ENCODE peak calls at places on chromosome 22, in nine cellular contexts. J is K562, F is spleen, U is transverse colon, D is GM12878, L is suprapubic skin, V is stomach, E is breast epithelium, Y is HepG2. A is an unnamed sample.

GRCh38 chr22:50444663-50445062 is 30.2 kb downstream of the SBF1 start:
- DNase-seq in U (peak), F (no peak), D (no peak), V (peak), J (no peak), E (no peak), L (no peak), Y (no peak), A (no peak)

GRCh38 chr22:20203142-20204099 is 52.6 kb upstream of the CCDC188 start:
- DNase-seq in F (no peak), E (no peak), U (no peak), J (no peak), D (no peak), V (peak), Y (peak), L (no peak), A (no peak)

GRCh38 chr22:22871536-22872278 is 15.9 kb upstream of the IGLL5 start:
- DNase-seq in J (no peak), U (no peak), V (no peak), D (no peak), L (no peak), F (no peak), E (no peak), Y (no peak), A (no peak)

GRCh38 chr22:24474221-24474620 is 20.9 kb upstream of the UPB1 start:
- DNase-seq in D (no peak), F (no peak), Y (peak), E (no peak), U (no peak), J (no peak), V (no peak), L (no peak), A (no peak)

GRCh38 chr22:32200752-32201151 is 4.1 kb downstream of the RFPL2 start:
- DNase-seq in U (no peak), Y (no peak), F (no peak), J (no peak), V (no peak), L (no peak), E (no peak), D (no peak), A (no peak)

GRCh38 chr22:36087784-36088183 is 59.2 kb upstream of the RBFOX2 start:
- DNase-seq in F (no peak), Y (no peak), V (no peak), D (no peak), U (no peak), E (no peak), J (no peak), L (no peak), A (no peak)

GRCh38 chr22:41352058-41352457 is 29.7 kb upstream of the TEF start:
- DNase-seq in D (no peak), V (no peak), F (no peak), Y (no peak), E (peak), L (no peak), J (no peak), U (no peak), A (peak)

GRCh38 chr22:36398602-36399472 is 11.1 kb upstream of the MYH9 start:
- DNase-seq in V (no peak), E (no peak), Y (peak), F (no peak), L (no peak), D (no peak), U (peak), J (no peak), A (no peak)

GRCh38 chr22:50326959-50327710 is at the start of gene DENND6B:
- DNase-seq in E (peak), L (no peak), Y (peak), F (peak), J (peak), D (no peak), U (peak), V (peak), A (no peak)

GRCh38 chr22:48800036-48800885 is 1027.4 kb downstream of the BRD1 start:
- DNase-seq in F (peak), D (no peak), L (no peak), J (no peak), E (no peak), U (no peak), Y (no peak), V (no peak), A (no peak)

GRCh38 chr22:35622132-35622913 is 5.2 kb upstream of the MB start:
- DNase-seq in V (peak), E (peak), J (no peak), D (no peak), F (no peak), L (peak), U (peak), Y (no peak), A (no peak)

GRCh38 chr22:26707581-26707980 is 50.2 kb downstream of the MIAT start:
- DNase-seq in F (no peak), L (no peak), D (no peak), V (no peak), J (no peak), E (no peak), U (no peak), Y (no peak), A (no peak)

GRCh38 chr22:19710769-19711106 is 3.6 kb upstream of the SEPTIN5 start:
- DNase-seq in V (no peak), Y (no peak), F (peak), U (no peak), L (no peak), E (no peak), J (no peak), D (no peak), A (no peak)

GRCh38 chr22:28801845-28802594 is 1.7 kb upstream of the XBP1 start:
- DNase-seq in J (peak), L (no peak), U (peak), Y (peak), D (no peak), V (peak), E (peak), F (no peak), A (no peak)

GRCh38 chr22:35556666-35557065 is 16.0 kb downstream of the RASD2 start:
- DNase-seq in V (no peak), F (no peak), E (no peak), U (no peak), Y (no peak), L (no peak), J (no peak), D (no peak), A (no peak)

GRCh38 chr22:23233084-23233501 is 52.8 kb downstream of the BCR start:
- DNase-seq in D (no peak), Y (no peak), L (no peak), E (no peak), J (peak), F (no peak), U (no peak), V (no peak), A (no peak)

GRCh38 chr22:49997221-49997599 is 15.4 kb downstream of the IL17REL start:
- DNase-seq in E (no peak), J (no peak), U (peak), V (peak), L (no peak), F (no peak), D (no peak), Y (no peak), A (no peak)

GRCh38 chr22:50507421-50507990 is at the start of gene LMF2:
- DNase-seq in L (peak), J (no peak), U (peak), F (peak), Y (peak), E (peak), D (no peak), V (peak), A (no peak)

GRCh38 chr22:49827853-49828598 is at the start of gene BRD1:
- DNase-seq in J (peak), F (peak), D (no peak), Y (no peak), E (no peak), V (peak), L (no peak), U (peak), A (no peak)

GRCh38 chr22:24595863-24596262 is 3.0 kb upstream of the LRRC75B start:
- DNase-seq in U (no peak), Y (no peak), V (no peak), F (no peak), E (no peak), L (no peak), D (no peak), J (no peak), A (no peak)

GRCh38 chr22:23925020-23925606 is 30.9 kb downstream of the MIF start:
- DNase-seq in U (no peak), F (no peak), L (no peak), V (no peak), D (no peak), J (no peak), E (no peak), Y (peak), A (no peak)

GRCh38 chr22:35743466-35743865 is 25.8 kb downstream of the APOL5 start:
- DNase-seq in V (no peak), U (no peak), L (no peak), D (no peak), Y (no peak), F (no peak), E (no peak), J (no peak), A (no peak)

GRCh38 chr22:50253941-50254340 is 2.9 kb upstream of the HDAC10 start:
- DNase-seq in U (no peak), V (no peak), L (no peak), J (no peak), D (no peak), Y (no peak), F (no peak), E (no peak), A (no peak)

GRCh38 chr22:16933274-16933923 is 74.6 kb downstream of the GAB4 start:
- DNase-seq in F (no peak), V (no peak), Y (no peak), J (no peak), U (no peak), E (no peak), D (no peak), L (no peak), A (no peak)

GRCh38 chr22:50114221-50114981 is 24.6 kb downstream of the MOV10L1 start:
- DNase-seq in U (no peak), J (no peak), E (no peak), V (no peak), Y (no peak), F (no peak), L (no peak), D (no peak), A (no peak)

GRCh38 chr22:17830041-17830961 is 56.0 kb upstream of the BID start:
- DNase-seq in F (peak), V (peak), E (peak), D (peak), Y (peak), L (peak), U (peak), J (peak), A (peak)

GRCh38 chr22:50671641-50672040 is 982 bp upstream of the SHANK3 start:
- DNase-seq in E (no peak), U (no peak), J (no peak), Y (no peak), L (no peak), V (no peak), D (no peak), F (no peak), A (no peak)

GRCh38 chr22:32475428-32476010 is 908 bp downstream of the FBXO7 start:
- DNase-seq in Y (no peak), U (peak), V (peak), J (no peak), F (peak), L (no peak), E (peak), D (no peak), A (no peak)

GRCh38 chr22:28462041-28462440 is 217.6 kb downstream of the TTC28 start:
- DNase-seq in U (no peak), Y (no peak), L (no peak), V (no peak), E (no peak), F (no peak), J (no peak), D (no peak), A (no peak)

GRCh38 chr22:32546935-32547334 is 72.3 kb downstream of the FBXO7 start:
- DNase-seq in Y (no peak), F (no peak), U (no peak), D (no peak), V (no peak), J (no peak), L (no peak), E (no peak), A (no peak)

GRCh38 chr22:49204599-49205214 is 623.0 kb downstream of the BRD1 start:
- DNase-seq in U (no peak), F (peak), Y (no peak), L (peak), E (no peak), D (no peak), V (peak), J (no peak), A (no peak)

GRCh38 chr22:23534201-23534850 is 45.8 kb downstream of the IGLL1 start:
- DNase-seq in D (no peak), V (no peak), U (no peak), E (no peak), J (no peak), F (peak), Y (no peak), L (peak), A (no peak)

GRCh38 chr22:40898850-40899357 is 37.0 kb upstream of the DNAJB7 start:
- DNase-seq in J (peak), U (no peak), F (no peak), D (peak), L (no peak), E (no peak), V (no peak), Y (peak), A (no peak)

GRCh38 chr22:25027959-25028840 is 75.7 kb downstream of the KIAA1671 start:
- DNase-seq in Y (no peak), V (no peak), E (no peak), L (no peak), F (no peak), J (peak), U (peak), D (no peak), A (no peak)

GRCh38 chr22:37526376-37526775 is 7.2 kb upstream of the CARD10 start:
- DNase-seq in D (no peak), V (no peak), F (no peak), J (no peak), Y (no peak), L (no peak), E (no peak), U (no peak), A (no peak)
- H3K27ac ChIP-seq in D (no peak), V (no peak), F (no peak), J (no peak), Y (no peak), L (no peak), E (no peak), U (no peak), A (peak)

GRCh38 chr22:42926034-42926433 is 69.0 kb upstream of the ARFGAP3 start:
- DNase-seq in L (no peak), Y (no peak), U (no peak), F (peak), V (peak), D (no peak), E (no peak), J (no peak), A (no peak)
- TF ChIP-seq POLR2AphosphoS5 in L (no peak), Y (no peak), U (no peak), F (no peak), V (peak), D (no peak), E (no peak), J (no peak), A (no peak)

DNA sequence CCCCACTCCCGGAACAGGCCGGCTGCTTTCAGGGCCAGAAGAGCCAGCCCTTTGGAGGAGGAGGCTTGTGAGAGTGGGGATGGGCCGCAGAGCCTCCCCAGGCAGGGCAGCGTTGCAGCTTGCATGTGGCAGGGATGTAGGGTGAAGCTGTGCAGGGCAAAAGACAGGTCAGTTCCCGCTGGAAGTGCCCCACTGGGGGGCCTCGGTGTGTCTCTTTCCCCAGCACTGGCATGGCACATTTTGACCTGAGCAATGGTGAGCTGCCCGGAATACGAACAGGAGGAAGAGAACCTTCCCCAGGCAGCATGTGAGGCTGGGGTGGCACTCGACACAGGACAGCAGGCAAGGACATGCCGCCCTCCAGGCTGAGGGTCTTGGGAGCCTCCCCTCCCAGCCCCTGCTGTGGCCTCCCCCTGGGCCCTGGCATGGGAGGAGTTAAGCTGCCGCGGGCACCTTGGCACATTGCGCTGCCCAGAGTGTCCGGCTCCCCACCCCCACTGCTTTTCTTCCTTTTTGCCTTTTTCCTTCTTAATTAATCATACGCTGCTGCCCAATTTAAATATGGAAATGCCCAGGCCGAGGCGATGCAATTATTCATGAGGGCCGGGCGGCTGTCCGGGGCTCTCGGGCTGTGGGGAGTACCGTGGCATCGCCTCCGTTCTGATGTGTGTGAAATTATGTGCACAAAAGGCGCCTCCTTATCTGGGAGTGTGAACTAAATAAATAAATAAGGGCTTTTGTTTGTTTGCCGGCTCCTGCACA is 76.0 kb upstream of the WNT7B start:
- DNase-seq in V (peak), L (peak), J (no peak), U (peak), D (no peak), E (peak), F (peak), Y (no peak), A (no peak)
- TF ChIP-seq CTCF in V (no peak), L (no peak), J (no peak), U (no peak), D (no peak), E (no peak), F (no peak), Y (no peak), A (no peak)

DNA sequence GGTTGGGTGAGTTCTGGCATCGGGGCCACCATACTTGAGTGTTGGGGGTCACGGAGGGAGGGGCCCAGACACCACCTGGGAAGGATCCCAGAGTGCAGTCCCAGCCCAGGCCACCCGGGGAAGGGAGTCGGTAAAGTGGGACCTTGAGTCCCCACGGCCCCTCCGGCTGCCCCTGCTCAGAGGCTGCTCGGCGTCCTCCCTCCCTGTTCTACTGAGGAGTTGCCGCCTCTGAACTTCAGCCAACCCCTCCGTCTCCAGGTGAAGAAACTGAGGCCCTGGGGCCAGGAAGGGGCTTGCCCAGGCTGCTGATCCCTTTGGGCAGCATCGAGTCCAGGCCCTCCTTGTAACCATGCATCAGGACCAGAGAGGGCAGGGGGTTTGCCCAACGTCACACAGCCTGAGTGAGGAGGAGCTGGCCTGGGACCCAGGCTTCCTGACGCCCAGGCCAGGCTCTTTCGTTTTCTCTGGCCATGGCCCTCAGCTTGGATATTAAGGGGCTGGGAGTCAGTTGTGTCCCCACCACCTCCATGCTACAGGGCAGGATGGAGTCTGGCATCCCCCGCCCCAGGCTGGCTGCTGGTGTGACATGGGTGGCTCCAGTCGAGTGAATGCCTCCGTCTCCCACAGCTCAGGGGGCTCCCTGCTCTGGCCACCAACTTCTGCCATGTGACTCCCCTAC is 1.3 kb downstream of the PARVG start:
- DNase-seq in L (no peak), D (no peak), Y (no peak), U (no peak), E (no peak), J (no peak), V (no peak), F (peak), A (no peak)
- H3K27ac ChIP-seq in L (peak), D (peak), Y (no peak), U (peak), E (no peak), J (no peak), V (peak), F (peak), A (no peak)

GRCh38 chr22:43006753-43007152 is 8.2 kb downstream of the PACSIN2 start:
- DNase-seq in Y (no peak), J (no peak), D (no peak), F (no peak), V (no peak), E (no peak), U (no peak), L (no peak), A (no peak)

GRCh38 chr22:43006016-43006505 is 8.9 kb downstream of the PACSIN2 start:
- DNase-seq in V (no peak), E (no peak), Y (no peak), U (no peak), F (peak), L (no peak), D (no peak), J (no peak), A (no peak)

GRCh38 chr22:43002198-43002577 is 12.8 kb downstream of the PACSIN2 start:
- DNase-seq in U (no peak), D (no peak), L (no peak), E (no peak), Y (no peak), J (no peak), V (no peak), F (no peak), A (no peak)

GRCh38 chr22:43005106-43005505 is 9.8 kb downstream of the PACSIN2 start:
- DNase-seq in J (no peak), V (no peak), L (no peak), Y (no peak), E (no peak), U (no peak), F (no peak), D (no peak), A (no peak)

GRCh38 chr22:43004362-43005035 is 10.4 kb downstream of the PACSIN2 start:
- DNase-seq in F (peak), U (peak), J (no peak), L (no peak), V (no peak), Y (peak), E (no peak), D (no peak), A (no peak)
- TF ChIP-seq POLR2AphosphoS5 in F (no peak), U (no peak), J (no peak), L (no peak), V (peak), Y (no peak), E (no peak), D (no peak), A (no peak)

GRCh38 chr22:39291501-39291900 is 27.9 kb downstream of the RPL3 start:
- DNase-seq in F (no peak), U (no peak), D (no peak), J (no peak), Y (no peak), V (no peak), L (no peak), E (no peak), A (no peak)
- TF ChIP-seq CTCF in F (no peak), U (no peak), D (peak), J (peak), Y (peak), V (no peak), L (no peak), E (no peak), A (no peak)

GRCh38 chr22:31039393-31039792 is 41.7 kb upstream of the SMTN start:
- DNase-seq in D (no peak), E (no peak), Y (peak), L (no peak), U (peak), F (no peak), V (no peak), J (no peak), A (no peak)
- H3K27ac ChIP-seq in D (no peak), E (peak), Y (peak), L (peak), U (peak), F (peak), V (peak), J (no peak), A (no peak)

GRCh38 chr22:44307509-44308169 is 5.1 kb downstream of the SHISAL1 start:
- DNase-seq in J (no peak), Y (no peak), U (no peak), F (no peak), D (no peak), V (no peak), L (no peak), E (no peak), A (no peak)

GRCh38 chr22:44311104-44311854 is 1.5 kb downstream of the SHISAL1 start:
- DNase-seq in E (no peak), Y (no peak), V (no peak), L (no peak), D (no peak), U (no peak), F (no peak), J (no peak), A (no peak)

GRCh38 chr22:44311855-44312170 is 938 bp downstream of the SHISAL1 start:
- DNase-seq in D (no peak), Y (no peak), E (no peak), L (no peak), V (no peak), J (no peak), U (no peak), F (no peak), A (no peak)

GRCh38 chr22:44309137-44309536 is 3.6 kb downstream of the SHISAL1 start:
- DNase-seq in E (no peak), F (no peak), Y (no peak), U (peak), D (no peak), J (no peak), L (peak), V (no peak), A (peak)

GRCh38 chr22:44309647-44310046 is 3.1 kb downstream of the SHISAL1 start:
- DNase-seq in L (no peak), Y (no peak), F (no peak), V (no peak), D (no peak), J (no peak), E (no peak), U (no peak), A (no peak)
- TF ChIP-seq POLR2AphosphoS5 in L (no peak), Y (no peak), F (no peak), V (peak), D (no peak), J (no peak), E (no peak), U (no peak), A (no peak)

A was measured in Panc1.